ENCODE peak calls at places on chromosomes 3 and 15, in seven cellular contexts. B is uterus; Z is choroid plexus epithelial cell; G is CD8-positive, alpha-beta memory T cell; V is GM12865; U is epithelial cell of esophagus; W is H7. E is an unnamed sample.

GRCh38 chr3:125512135-125512920 is 7.7 kb downstream of the SNX4 start:
- DNase-seq in B (no peak), Z (peak), G (no peak), V (peak), U (peak), W (no peak), E (no peak)

GRCh38 chr3:133464573-133464972 is 64.7 kb downstream of the BFSP2 start:
- DNase-seq in B (no peak), Z (peak), G (no peak), V (peak), U (peak), W (no peak), E (no peak)

GRCh38 chr15:85555875-85556617 is 175.6 kb downstream of the AKAP13 start:
- DNase-seq in B (no peak), Z (no peak), G (no peak), V (peak), U (no peak), W (no peak), E (no peak)

GRCh38 chr3:31213869-31214486 is 318.7 kb upstream of the STT3B start:
- DNase-seq in B (no peak), Z (no peak), G (peak), V (peak), U (no peak), W (no peak), E (no peak)

GRCh38 chr3:13045904-13046568 is 27.2 kb downstream of the IQSEC1 start:
- DNase-seq in B (no peak), Z (no peak), G (no peak), V (peak), U (no peak), W (no peak), E (no peak)

GRCh38 chr3:4421121-4421520 is 45.9 kb downstream of the SUMF1 start:
- DNase-seq in B (no peak), Z (peak), G (no peak), V (peak), U (peak), W (no peak), E (no peak)

GRCh38 chr15:85543741-85544155 is 163.3 kb downstream of the AKAP13 start:
- DNase-seq in B (peak), Z (no peak), G (peak), V (no peak), U (peak), W (peak), E (peak)

GRCh38 chr3:127011270-127011992 is 28.5 kb downstream of the PLXNA1 start:
- DNase-seq in B (no peak), Z (peak), G (no peak), V (no peak), U (no peak), W (no peak), E (no peak)

GRCh38 chr3:61090770-61091169 is 160.5 kb downstream of the FHIT start:
- DNase-seq in B (no peak), Z (no peak), G (no peak), V (no peak), U (no peak), W (no peak), E (no peak)

GRCh38 chr3:58021072-58021959 is 13.1 kb downstream of the FLNB start:
- DNase-seq in B (no peak), Z (no peak), G (no peak), V (no peak), U (peak), W (peak), E (peak)

GRCh38 chr15:43329222-43329959 is 982 bp downstream of the LCMT2 start:
- DNase-seq in B (peak), Z (peak), G (peak), V (no peak), U (peak), W (peak), E (no peak)

GRCh38 chr3:156463123-156463522 is 91.8 kb downstream of the SSR3 start:
- DNase-seq in B (no peak), Z (no peak), G (no peak), V (no peak), U (no peak), W (peak), E (no peak)
- H3K4me3 ChIP-seq in B (no peak), Z (no peak), G (no peak), V (no peak), U (no peak), W (no peak), E (no peak)

DNA sequence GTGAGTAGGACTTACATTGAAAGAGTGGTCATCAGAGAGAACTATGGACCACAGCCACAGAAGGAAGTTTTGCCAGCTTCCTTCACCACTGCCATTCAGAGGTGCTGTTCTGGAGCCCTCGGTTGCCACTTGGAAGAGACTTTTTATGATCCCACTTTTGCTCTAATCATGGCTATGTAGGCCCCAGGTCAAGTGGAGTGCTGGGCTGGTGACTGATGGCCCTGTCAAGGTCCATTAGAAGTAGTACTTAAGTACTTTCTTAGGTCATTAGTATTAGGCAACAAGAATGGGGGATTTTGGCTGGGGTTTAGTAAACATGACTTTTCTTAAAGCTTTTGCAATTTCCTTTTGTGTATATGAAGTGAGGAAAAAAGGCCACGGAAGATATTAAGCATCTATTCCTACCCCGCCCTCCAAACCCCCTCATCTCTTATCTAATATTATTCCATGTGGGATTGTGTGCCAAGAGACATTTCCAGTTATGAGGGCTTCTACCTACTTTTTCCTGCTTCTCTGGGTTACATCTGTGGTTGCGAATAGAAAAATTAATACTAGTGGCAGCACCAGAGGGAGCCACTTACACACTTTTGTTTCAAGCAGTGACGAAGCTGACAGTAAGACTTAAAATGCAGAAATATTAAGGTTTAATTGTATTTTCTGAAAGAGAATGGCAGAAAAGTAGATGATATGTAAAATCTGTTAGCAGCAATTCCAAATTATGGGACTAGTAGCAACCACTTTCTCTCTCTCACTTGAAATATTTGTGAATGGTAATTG is 13.9 kb downstream of the NLGN1 start:
- DNase-seq in B (no peak), Z (peak), G (no peak), V (no peak), U (peak), W (no peak), E (no peak)
- H3K4me3 ChIP-seq in B (no peak), Z (no peak), G (no peak), V (no peak), U (no peak), W (no peak), E (no peak)

DNA sequence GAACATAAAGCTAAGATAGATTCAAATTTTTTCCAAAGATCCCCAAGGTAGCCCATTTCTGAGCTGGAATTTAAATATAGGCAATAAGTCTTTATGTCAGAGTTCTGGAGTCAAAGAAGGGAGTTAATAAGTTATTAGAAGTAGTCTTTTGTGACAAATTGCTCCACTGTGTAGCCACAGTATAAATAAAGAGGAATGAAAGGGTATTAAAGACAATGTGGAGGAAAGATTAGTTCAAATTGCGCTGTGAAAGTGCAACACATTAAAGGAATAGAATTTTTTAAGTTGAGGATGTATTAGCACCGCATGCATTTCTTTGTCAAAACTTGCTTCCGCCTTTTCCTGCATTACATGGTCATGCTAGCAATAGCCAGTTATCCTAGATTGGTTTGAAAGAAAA is 666.6 kb upstream of the CCDC54 start:
- DNase-seq in B (no peak), Z (no peak), G (no peak), V (no peak), U (no peak), W (no peak), E (no peak)
- H3K4me3 ChIP-seq in B (no peak), Z (no peak), G (no peak), V (no peak), U (no peak), W (no peak), E (no peak)

GRCh38 chr3:140845878-140846277 is 95.8 kb upstream of the SLC25A36 start:
- DNase-seq in B (no peak), Z (no peak), G (no peak), V (peak), U (no peak), W (no peak), E (no peak)

GRCh38 chr3:140842984-140843649 is 98.5 kb upstream of the SLC25A36 start:
- DNase-seq in B (no peak), Z (no peak), G (no peak), V (peak), U (no peak), W (no peak), E (no peak)

GRCh38 chr3:140848675-140849074 is 93.0 kb upstream of the SLC25A36 start:
- DNase-seq in B (no peak), Z (no peak), G (no peak), V (peak), U (no peak), W (no peak), E (no peak)

GRCh38 chr3:140843656-140844055 is 98.0 kb upstream of the SLC25A36 start:
- DNase-seq in B (no peak), Z (no peak), G (no peak), V (no peak), U (no peak), W (no peak), E (no peak)

DNA sequence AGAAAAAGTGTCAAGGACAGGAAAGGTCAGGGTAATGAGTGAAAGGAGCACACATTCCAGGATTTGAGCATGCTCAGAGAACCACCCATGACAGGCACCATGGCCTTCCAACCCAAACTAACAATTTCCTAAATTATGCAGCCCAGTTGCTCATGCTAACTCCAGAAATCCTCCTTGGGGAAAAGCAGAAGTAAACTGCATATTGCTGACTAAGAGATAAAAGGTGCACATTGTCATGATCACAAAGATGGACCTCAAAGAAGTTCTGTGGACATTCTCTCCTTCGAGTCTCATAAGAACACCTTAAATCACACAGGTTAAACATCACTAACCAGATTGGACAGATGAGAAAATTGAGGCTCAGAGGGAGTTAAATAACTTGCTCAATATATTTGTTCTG is 97.6 kb upstream of the SLC25A36 start:
- DNase-seq in B (no peak), Z (no peak), G (no peak), V (no peak), U (no peak), W (no peak), E (no peak)
- H3K4me3 ChIP-seq in B (no peak), Z (no peak), G (no peak), V (no peak), U (no peak), W (no peak), E (no peak)

DNA sequence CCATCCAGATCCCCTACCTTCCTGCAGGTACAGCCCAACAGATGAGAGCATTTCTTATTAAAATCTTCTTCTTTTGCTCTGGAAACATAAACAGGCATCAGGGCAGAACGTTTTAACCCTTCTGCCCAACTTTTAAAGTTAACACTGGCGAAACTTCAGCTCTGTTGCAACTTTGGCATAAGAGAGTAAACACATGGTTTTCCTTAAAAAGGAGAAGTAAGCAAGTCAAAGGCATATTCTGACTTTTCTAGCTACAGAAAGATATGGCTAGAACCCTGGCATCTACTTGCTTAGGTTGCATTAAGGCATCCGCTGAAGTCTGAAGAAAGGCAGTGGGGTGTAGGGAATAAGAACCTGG is 13.3 kb upstream of the IL16 start:
- DNase-seq in B (no peak), Z (no peak), G (no peak), V (no peak), U (no peak), W (no peak), E (no peak)
- H3K4me3 ChIP-seq in B (peak), Z (no peak), G (no peak), V (no peak), U (no peak), W (no peak), E (no peak)

E was measured in iPS DF 6.9.